ENCODE peak calls at places on chromosomes 12 and 14, in ten cellular contexts. S is BJ, O is epithelial cell of esophagus, A is brain microvascular endothelial cell, T is left lung, H is fibroblast of pulmonary artery, B is GM23338, L is prostate gland, W is tibial artery, R is heart left ventricle. Z is an unnamed sample.
A peak's percentile ranks its signal among the peaks of the same experiment; 100 is the strongest.

GRCh38 chr12:2513141-2514037 is 281.4 kb upstream of the FKBP4 start:
- DNase-seq in O (no peak), W (no peak), A (no peak), R (no peak), T (no peak), S (no peak), L (no peak), B (no peak), H (no peak), Z (no peak)

GRCh38 chr12:113439606-113440030 is 17.4 kb downstream of the SDSL start:
- DNase-seq in A (peak; percentile 40), R (no peak), W (no peak), O (peak; percentile 43), B (peak; percentile 95), H (peak; percentile 50), L (no peak), S (no peak), T (no peak), Z (peak; percentile 28)

GRCh38 chr14:98580131-98580678 is 691.8 kb downstream of the BCL11B start:
- DNase-seq in O (peak; percentile 66), R (no peak), S (no peak), A (no peak), H (no peak), L (no peak), B (peak; percentile 56), T (no peak), W (no peak), Z (no peak)

GRCh38 chr14:99531221-99532096 is 50.2 kb downstream of the CCNK start:
- DNase-seq in B (peak; percentile 53), T (no peak), S (no peak), L (no peak), R (no peak), A (peak; percentile 36), H (peak; percentile 74), O (no peak), W (no peak), Z (peak; percentile 28)

GRCh38 chr12:132481771-132482745 is 7.9 kb upstream of the FBRSL1 start:
- DNase-seq in W (no peak), B (no peak), S (no peak), T (peak; percentile 69), A (no peak), L (no peak), R (no peak), O (no peak), H (no peak), Z (no peak)

GRCh38 chr14:93965287-93965821 is 11.0 kb downstream of the ASB2 start:
- DNase-seq in O (peak; percentile 72), B (no peak), A (peak; percentile 84), S (peak; percentile 97), T (no peak), W (no peak), R (no peak), H (peak; percentile 73), L (no peak), Z (peak; percentile 93)

GRCh38 chr14:104972301-104973211 is 5.6 kb downstream of the AHNAK2 start:
- DNase-seq in T (peak; percentile 91), B (no peak), L (peak; percentile 82), W (peak; percentile 89), A (no peak), R (no peak), H (no peak), O (peak; percentile 99), S (no peak), Z (peak; percentile 74)

GRCh38 chr12:113413488-113413939 is 8.7 kb upstream of the SDSL start:
- DNase-seq in A (peak; percentile 10), H (peak; percentile 36), B (no peak), O (peak; percentile 30), S (no peak), R (no peak), W (peak; percentile 27), T (no peak), L (no peak), Z (peak; percentile 40)

GRCh38 chr12:62006076-62006732 is 254.0 kb upstream of the USP15 start:
- DNase-seq in L (no peak), A (peak; percentile 40), T (no peak), W (no peak), H (peak; percentile 55), B (peak; percentile 73), S (no peak), R (no peak), O (peak; percentile 65), Z (peak; percentile 48)

GRCh38 chr12:51746416-51746815 is 102.1 kb downstream of the FIGNL2 start:
- DNase-seq in A (no peak), H (no peak), R (no peak), O (no peak), B (no peak), S (no peak), L (no peak), T (no peak), W (no peak), Z (no peak)

GRCh38 chr12:53221203-53222076 is 10.6 kb downstream of the RARG start:
- DNase-seq in L (peak; percentile 77), O (peak; percentile 73), T (peak; percentile 95), S (no peak), A (peak; percentile 29), H (peak; percentile 47), B (peak; percentile 86), R (peak; percentile 83), W (peak; percentile 55), Z (peak; percentile 30)

GRCh38 chr14:78633747-78634146 is 463.6 kb downstream of the NRXN3 start:
- DNase-seq in A (no peak), L (peak; percentile 57), S (no peak), W (no peak), B (no peak), R (no peak), T (no peak), O (no peak), H (no peak), Z (no peak)

GRCh38 chr14:24366664-24367505 is 1.1 kb upstream of the NFATC4 start:
- DNase-seq in O (peak; percentile 99), S (peak; percentile 80), A (peak; percentile 89), T (peak; percentile 93), H (peak; percentile 96), B (peak; percentile 97), L (peak; percentile 91), W (peak; percentile 90), R (peak; percentile 91), Z (peak; percentile 95)

GRCh38 chr12:120361506-120362208 is 7.3 kb downstream of the MSI1 start:
- DNase-seq in W (no peak), H (peak; percentile 68), B (peak; percentile 97), R (peak; percentile 68), T (no peak), O (peak; percentile 36), A (peak; percentile 67), S (no peak), L (peak; percentile 16), Z (peak; percentile 67)

GRCh38 chr12:100384549-100384916 is 27.7 kb downstream of the SLC17A8 start:
- DNase-seq in W (no peak), S (no peak), B (no peak), O (no peak), A (no peak), R (no peak), T (no peak), H (no peak), L (no peak), Z (no peak)

DNA sequence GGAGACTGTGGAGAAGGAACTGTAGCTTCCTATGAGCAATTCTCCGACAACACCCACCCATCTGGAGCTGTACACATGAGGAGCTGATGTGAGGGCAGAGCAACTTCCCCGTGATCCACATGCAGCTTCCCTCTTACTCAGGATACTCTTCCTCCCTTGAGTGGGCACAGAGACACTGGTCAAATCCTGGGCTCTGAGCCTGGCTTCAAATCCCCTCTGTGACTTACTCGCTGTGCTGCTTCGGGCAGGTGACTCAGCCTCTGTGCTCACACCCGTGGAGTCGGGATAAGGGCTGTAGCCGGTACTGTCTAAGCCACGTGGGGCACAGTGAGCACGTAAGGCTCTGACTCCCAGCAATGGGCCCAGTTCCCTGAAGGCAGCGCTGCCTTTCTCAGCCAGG is 31.1 kb downstream of the ZFYVE21 start:
- DNase-seq in L (no peak), R (no peak), S (no peak), B (no peak), H (no peak), O (peak; percentile 61), W (no peak), A (peak; percentile 31), T (no peak), Z (peak; percentile 76)
- H3K4me3 ChIP-seq in L (no peak overlapping the region), R (no peak overlapping the region), S (no peak overlapping the region), B (no peak overlapping the region), H (no peak overlapping the region), O (no peak overlapping the region), W (no peak overlapping the region), A (no peak overlapping the region), T (no peak overlapping the region), Z (no peak overlapping the region)

DNA sequence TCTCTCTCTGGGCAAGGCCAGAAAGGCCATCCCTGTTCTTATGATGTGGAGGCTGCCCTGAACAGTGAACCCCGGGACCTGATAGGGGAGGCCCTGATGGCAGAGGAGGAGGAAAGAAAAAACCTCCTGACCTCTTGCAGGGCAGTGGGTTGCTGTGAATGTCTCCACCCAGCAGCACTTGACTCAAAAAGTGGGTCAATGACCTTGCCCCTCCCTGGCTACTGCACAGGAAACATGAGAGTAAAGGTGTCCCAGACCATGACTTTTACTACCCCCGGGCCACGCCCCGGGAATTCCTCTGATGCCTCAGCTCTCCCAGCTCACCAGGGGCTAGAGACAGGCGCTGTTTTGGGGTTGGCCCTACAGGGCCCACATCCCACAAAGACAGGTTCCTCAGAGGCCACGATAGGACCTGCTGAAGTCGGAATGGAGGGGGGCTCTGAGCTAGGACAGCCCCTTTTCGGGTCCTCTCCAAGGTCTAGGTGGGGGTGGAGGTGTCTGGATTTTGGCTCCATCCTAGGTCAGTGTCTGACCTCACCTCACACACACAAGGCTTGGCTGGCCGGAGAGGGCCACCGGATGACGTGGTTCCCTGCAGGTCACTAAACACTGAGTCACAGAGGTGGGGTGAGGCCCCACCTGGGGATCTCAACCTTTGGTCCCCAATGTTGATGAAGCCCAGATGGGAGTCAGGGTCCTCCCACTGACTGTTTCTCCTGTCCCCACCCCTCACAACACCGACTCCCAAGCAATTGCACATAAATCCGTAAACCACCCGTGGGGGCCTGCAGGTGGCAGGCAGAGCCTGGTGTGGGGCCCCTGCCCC is 1.6 kb downstream of the RHOF start:
- DNase-seq in S (no peak), H (no peak), W (no peak), O (no peak), L (no peak), B (no peak), T (no peak), A (no peak), R (no peak), Z (no peak)
- TF ChIP-seq CTCF in S (no peak), H (no peak), W (no peak), O (no peak), L (no peak), B (peak; percentile 4), T (no peak), A (no peak), R (no peak), Z (no peak)

GRCh38 chr12:759628-760027 is 7.2 kb downstream of the WNK1 start:
- DNase-seq in A (no peak), R (no peak), W (no peak), H (no peak), O (no peak), L (no peak), T (no peak), S (no peak), B (no peak), Z (no peak)
- H3K4me3 ChIP-seq in A (no peak overlapping the region), R (no peak overlapping the region), W (no peak overlapping the region), H (no peak overlapping the region), O (peak overlapping the region; percentile 2), L (no peak overlapping the region), T (no peak overlapping the region), S (no peak overlapping the region), B (no peak overlapping the region), Z (no peak overlapping the region)

GRCh38 chr12:46517579-46517962 is 145.0 kb upstream of the SLC38A2 start:
- DNase-seq in O (no peak), A (no peak), H (no peak), W (no peak), R (no peak), L (no peak), T (no peak), S (no peak), B (no peak), Z (no peak)
- TF ChIP-seq CTCF in O (no peak), A (peak; percentile 5), H (no peak), W (no peak), R (no peak), L (no peak), T (no peak), S (no peak), B (peak; percentile 45), Z (no peak)

Z was measured in fibroblast of mammary gland.